ENCODE peak calls at places on chromosomes 5 and 9, in eight cellular contexts. One of them, this sample, is unnamed.

GRCh38 chr9:135340143-135340655 is 139.4 kb upstream of the PPP1R26 start:
- DNase-seq in tibial nerve: no peak
- DNase-seq in breast epithelium: no peak
- DNase-seq in ovary: no peak
- DNase-seq in thyroid gland: no peak
- DNase-seq in IMR-90: no peak
- DNase-seq in mucosa of descending colon: no peak
- DNase-seq in brain microvascular endothelial cell: no peak
- DNase-seq in this sample: no peak

GRCh38 chr9:5587024-5587423 is 41.9 kb upstream of the RIC1 start:
- DNase-seq in ovary: no peak
- DNase-seq in tibial nerve: no peak
- DNase-seq in mucosa of descending colon: no peak
- DNase-seq in brain microvascular endothelial cell: peak; percentile 78
- DNase-seq in breast epithelium: no peak
- DNase-seq in thyroid gland: no peak
- DNase-seq in IMR-90: peak; percentile 95
- DNase-seq in this sample: no peak

GRCh38 chr5:139946006-139946405 is 97.1 kb downstream of the NRG2 start:
- DNase-seq in thyroid gland: no peak
- DNase-seq in tibial nerve: no peak
- DNase-seq in ovary: no peak
- DNase-seq in IMR-90: no peak
- DNase-seq in mucosa of descending colon: no peak
- DNase-seq in breast epithelium: no peak
- DNase-seq in brain microvascular endothelial cell: no peak
- DNase-seq in this sample: no peak

GRCh38 chr9:5186416-5187169 is 1.2 kb upstream of the INSL6 start:
- DNase-seq in thyroid gland: peak; percentile 64
- DNase-seq in IMR-90: peak; percentile 73
- DNase-seq in brain microvascular endothelial cell: peak; percentile 65
- DNase-seq in tibial nerve: peak; percentile 32
- DNase-seq in ovary: no peak
- DNase-seq in breast epithelium: peak; percentile 32
- DNase-seq in mucosa of descending colon: peak; percentile 75
- DNase-seq in this sample: no peak

GRCh38 chr9:3359778-3360177 is 166.0 kb downstream of the RFX3 start:
- DNase-seq in IMR-90: no peak
- DNase-seq in brain microvascular endothelial cell: no peak
- DNase-seq in ovary: no peak
- DNase-seq in tibial nerve: no peak
- DNase-seq in mucosa of descending colon: no peak
- DNase-seq in breast epithelium: no peak
- DNase-seq in thyroid gland: no peak
- DNase-seq in this sample: no peak

GRCh38 chr5:154850255-154851062 is at the start of gene FAXDC2:
- DNase-seq in ovary: peak; percentile 82
- DNase-seq in brain microvascular endothelial cell: peak; percentile 85
- DNase-seq in IMR-90: peak; percentile 88
- DNase-seq in tibial nerve: peak; percentile 85
- DNase-seq in thyroid gland: peak; percentile 85
- DNase-seq in breast epithelium: peak; percentile 77
- DNase-seq in mucosa of descending colon: peak; percentile 57
- DNase-seq in this sample: no peak

GRCh38 chr5:111135946-111136345 is 43.8 kb downstream of the WDR36 start:
- DNase-seq in IMR-90: peak; percentile 53
- DNase-seq in mucosa of descending colon: no peak
- DNase-seq in thyroid gland: no peak
- DNase-seq in ovary: no peak
- DNase-seq in tibial nerve: no peak
- DNase-seq in breast epithelium: no peak
- DNase-seq in brain microvascular endothelial cell: peak; percentile 49
- DNase-seq in this sample: no peak

GRCh38 chr5:123916331-123917121 is 404.5 kb downstream of the CSNK1G3 start:
- DNase-seq in tibial nerve: no peak
- DNase-seq in breast epithelium: no peak
- DNase-seq in thyroid gland: no peak
- DNase-seq in ovary: no peak
- DNase-seq in mucosa of descending colon: no peak
- DNase-seq in brain microvascular endothelial cell: peak; percentile 4
- DNase-seq in IMR-90: peak; percentile 65
- DNase-seq in this sample: no peak

GRCh38 chr9:2181794-2182193 is 166.6 kb downstream of the SMARCA2 start:
- DNase-seq in IMR-90: peak; percentile 7
- DNase-seq in breast epithelium: no peak
- DNase-seq in brain microvascular endothelial cell: no peak
- DNase-seq in mucosa of descending colon: peak; percentile 34
- DNase-seq in ovary: no peak
- DNase-seq in tibial nerve: no peak
- DNase-seq in thyroid gland: peak; percentile 38
- DNase-seq in this sample: no peak

GRCh38 chr5:53965459-53965858 is 344.9 kb downstream of the ARL15 start:
- DNase-seq in IMR-90: no peak
- DNase-seq in breast epithelium: no peak
- DNase-seq in thyroid gland: no peak
- DNase-seq in mucosa of descending colon: no peak
- DNase-seq in tibial nerve: no peak
- DNase-seq in ovary: no peak
- DNase-seq in brain microvascular endothelial cell: peak; percentile 51
- DNase-seq in this sample: no peak

GRCh38 chr5:73437126-73438047 is 11.2 kb downstream of the FOXD1 start:
- DNase-seq in breast epithelium: no peak
- DNase-seq in mucosa of descending colon: peak; percentile 51
- DNase-seq in ovary: no peak
- DNase-seq in thyroid gland: no peak
- DNase-seq in brain microvascular endothelial cell: peak; percentile 53
- DNase-seq in tibial nerve: no peak
- DNase-seq in IMR-90: peak; percentile 67
- DNase-seq in this sample: no peak

GRCh38 chr5:8462565-8462964 is 593.6 kb downstream of the MTRR start:
- DNase-seq in IMR-90: no peak
- DNase-seq in ovary: no peak
- DNase-seq in tibial nerve: no peak
- DNase-seq in breast epithelium: no peak
- DNase-seq in mucosa of descending colon: peak; percentile 17
- DNase-seq in brain microvascular endothelial cell: no peak
- DNase-seq in thyroid gland: peak; percentile 2
- DNase-seq in this sample: no peak

GRCh38 chr5:8458038-8458383 is 589.1 kb downstream of the MTRR start:
- DNase-seq in IMR-90: peak; percentile 23
- DNase-seq in ovary: no peak
- DNase-seq in thyroid gland: peak; percentile 9
- DNase-seq in brain microvascular endothelial cell: no peak
- DNase-seq in mucosa of descending colon: no peak
- DNase-seq in breast epithelium: no peak
- DNase-seq in tibial nerve: no peak
- DNase-seq in this sample: no peak

GRCh38 chr5:8461543-8461942 is 592.6 kb downstream of the MTRR start:
- DNase-seq in breast epithelium: no peak
- DNase-seq in IMR-90: no peak
- DNase-seq in thyroid gland: no peak
- DNase-seq in ovary: no peak
- DNase-seq in mucosa of descending colon: peak; percentile 6
- DNase-seq in tibial nerve: no peak
- DNase-seq in brain microvascular endothelial cell: no peak
- DNase-seq in this sample: no peak

GRCh38 chr5:8457187-8458037 is 588.5 kb downstream of the MTRR start:
- DNase-seq in brain microvascular endothelial cell: peak; percentile 94
- DNase-seq in ovary: peak; percentile 94
- DNase-seq in tibial nerve: peak; percentile 85
- DNase-seq in mucosa of descending colon: peak; percentile 92
- DNase-seq in thyroid gland: peak; percentile 94
- DNase-seq in breast epithelium: peak; percentile 96
- DNase-seq in IMR-90: peak; percentile 98
- DNase-seq in this sample: peak; percentile 87

DNA sequence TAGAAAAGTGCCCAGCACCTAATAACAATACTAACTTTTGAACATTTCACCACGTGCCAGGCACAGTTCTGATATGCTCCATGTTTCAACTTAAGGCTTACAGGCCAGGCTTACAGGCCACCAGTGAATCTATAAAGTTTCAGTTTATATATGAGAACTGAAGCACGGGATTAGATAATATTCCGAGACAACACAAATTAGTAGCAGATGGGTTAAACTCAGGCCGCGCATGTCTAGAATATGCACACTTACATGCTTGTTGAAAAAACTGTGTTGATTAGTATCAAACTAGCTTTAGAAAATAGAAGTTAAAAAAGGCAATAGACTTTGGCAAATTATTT is 587.9 kb downstream of the MTRR start:
- DNase-seq in ovary: no peak
- DNase-seq in breast epithelium: no peak
- DNase-seq in mucosa of descending colon: no peak
- DNase-seq in thyroid gland: no peak
- DNase-seq in IMR-90: peak; percentile 3
- DNase-seq in brain microvascular endothelial cell: no peak
- DNase-seq in tibial nerve: no peak
- DNase-seq in this sample: no peak
- H3K4me3 ChIP-seq in ovary: no peak overlapping the region
- H3K4me3 ChIP-seq in breast epithelium: peak overlapping the region; percentile 88
- H3K4me3 ChIP-seq in mucosa of descending colon: peak overlapping the region; percentile 69
- H3K4me3 ChIP-seq in thyroid gland: no peak overlapping the region
- H3K4me3 ChIP-seq in IMR-90: peak overlapping the region; percentile 21
- H3K4me3 ChIP-seq in brain microvascular endothelial cell: no peak overlapping the region
- H3K4me3 ChIP-seq in tibial nerve: peak overlapping the region; percentile 57
- H3K4me3 ChIP-seq in this sample: no peak overlapping the region

GRCh38 chr9:17723656-17724055 is 144.8 kb downstream of the SH3GL2 start:
- DNase-seq in mucosa of descending colon: no peak
- DNase-seq in brain microvascular endothelial cell: no peak
- DNase-seq in tibial nerve: no peak
- DNase-seq in breast epithelium: no peak
- DNase-seq in ovary: no peak
- DNase-seq in thyroid gland: no peak
- DNase-seq in IMR-90: no peak
- DNase-seq in this sample: no peak

GRCh38 chr9:17726298-17726697 is 147.4 kb downstream of the SH3GL2 start:
- DNase-seq in brain microvascular endothelial cell: no peak
- DNase-seq in mucosa of descending colon: no peak
- DNase-seq in breast epithelium: no peak
- DNase-seq in ovary: no peak
- DNase-seq in tibial nerve: no peak
- DNase-seq in IMR-90: no peak
- DNase-seq in thyroid gland: no peak
- DNase-seq in this sample: no peak

GRCh38 chr9:17731308-17731707 is 152.4 kb downstream of the SH3GL2 start:
- DNase-seq in mucosa of descending colon: no peak
- DNase-seq in thyroid gland: no peak
- DNase-seq in tibial nerve: no peak
- DNase-seq in ovary: no peak
- DNase-seq in breast epithelium: no peak
- DNase-seq in IMR-90: no peak
- DNase-seq in brain microvascular endothelial cell: no peak
- DNase-seq in this sample: no peak

GRCh38 chr9:17721954-17722353 is 143.1 kb downstream of the SH3GL2 start:
- DNase-seq in tibial nerve: no peak
- DNase-seq in ovary: no peak
- DNase-seq in brain microvascular endothelial cell: no peak
- DNase-seq in mucosa of descending colon: no peak
- DNase-seq in thyroid gland: no peak
- DNase-seq in IMR-90: no peak
- DNase-seq in breast epithelium: no peak
- DNase-seq in this sample: no peak

DNA sequence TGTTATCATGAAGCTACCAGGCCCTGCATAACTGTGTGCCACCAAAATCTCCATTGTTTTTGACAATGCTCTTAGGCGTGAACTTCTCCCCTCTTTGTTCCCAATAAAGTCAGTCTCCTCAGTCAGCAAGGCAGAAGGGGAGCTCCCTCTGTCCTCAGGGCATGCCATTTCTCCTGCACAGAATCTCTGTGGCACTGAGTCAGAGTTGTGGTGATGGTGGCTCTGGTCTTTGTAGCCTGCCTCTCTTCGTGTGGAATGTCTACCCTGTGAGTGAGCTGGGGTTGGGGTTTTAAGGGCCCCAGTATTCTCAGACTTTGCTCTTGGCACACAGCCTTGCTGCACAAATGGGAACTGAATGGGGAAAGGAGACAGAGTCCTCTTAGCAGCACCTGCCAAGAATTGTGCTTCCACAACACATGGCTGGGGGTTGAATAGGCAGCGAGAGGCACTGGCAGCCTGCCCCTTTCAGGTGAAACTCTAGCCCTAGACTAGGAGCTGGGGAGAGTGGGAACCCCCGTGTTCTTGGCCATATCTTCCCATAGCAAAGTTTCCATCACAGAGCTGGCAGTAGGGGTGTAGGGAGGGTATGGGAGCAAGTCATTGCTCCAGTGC is 146.6 kb downstream of the SH3GL2 start:
- DNase-seq in ovary: no peak
- DNase-seq in tibial nerve: no peak
- DNase-seq in breast epithelium: no peak
- DNase-seq in IMR-90: no peak
- DNase-seq in brain microvascular endothelial cell: no peak
- DNase-seq in thyroid gland: no peak
- DNase-seq in mucosa of descending colon: no peak
- DNase-seq in this sample: no peak
- TF ChIP-seq CTCF in ovary: no peak
- TF ChIP-seq CTCF in tibial nerve: no peak
- TF ChIP-seq CTCF in breast epithelium: no peak
- TF ChIP-seq CTCF in IMR-90: no peak
- TF ChIP-seq CTCF in brain microvascular endothelial cell: no peak
- TF ChIP-seq CTCF in thyroid gland: no peak
- TF ChIP-seq CTCF in mucosa of descending colon: no peak
- TF ChIP-seq CTCF in this sample: no peak

DNA sequence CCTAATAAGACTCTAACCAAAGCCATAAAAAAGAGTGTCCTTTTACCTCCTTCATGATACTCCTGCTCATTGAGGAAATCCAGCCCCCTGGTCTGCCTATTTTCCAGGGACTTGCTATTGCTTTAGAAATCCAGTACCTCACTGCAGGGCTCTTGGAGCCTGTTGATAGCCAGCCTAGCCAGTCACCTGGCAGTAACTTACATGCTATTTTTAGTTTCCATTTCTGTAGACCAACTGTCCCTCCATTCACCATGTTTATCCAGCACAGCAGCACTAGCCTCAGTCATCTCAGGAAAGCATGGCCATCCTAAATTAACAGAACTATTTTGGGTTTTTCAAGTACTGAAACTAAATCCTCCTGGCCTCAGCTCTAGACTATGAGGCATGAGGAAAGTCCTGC is 91.5 kb upstream of the PHF24 start:
- DNase-seq in brain microvascular endothelial cell: no peak
- DNase-seq in mucosa of descending colon: no peak
- DNase-seq in IMR-90: no peak
- DNase-seq in tibial nerve: no peak
- DNase-seq in ovary: no peak
- DNase-seq in breast epithelium: no peak
- DNase-seq in thyroid gland: no peak
- DNase-seq in this sample: no peak
- H3K36me3 ChIP-seq in brain microvascular endothelial cell: no peaks in the 10 kb centered on the region
- H3K36me3 ChIP-seq in mucosa of descending colon: no peaks in the 10 kb centered on the region
- H3K36me3 ChIP-seq in IMR-90: no peaks in the 10 kb centered on the region
- H3K36me3 ChIP-seq in tibial nerve: no peaks in the 10 kb centered on the region
- H3K36me3 ChIP-seq in ovary: no peaks in the 10 kb centered on the region
- H3K36me3 ChIP-seq in breast epithelium: no peaks in the 10 kb centered on the region
- H3K36me3 ChIP-seq in thyroid gland: no peaks in the 10 kb centered on the region
- H3K36me3 ChIP-seq in this sample: no peaks in the 10 kb centered on the region

DNA sequence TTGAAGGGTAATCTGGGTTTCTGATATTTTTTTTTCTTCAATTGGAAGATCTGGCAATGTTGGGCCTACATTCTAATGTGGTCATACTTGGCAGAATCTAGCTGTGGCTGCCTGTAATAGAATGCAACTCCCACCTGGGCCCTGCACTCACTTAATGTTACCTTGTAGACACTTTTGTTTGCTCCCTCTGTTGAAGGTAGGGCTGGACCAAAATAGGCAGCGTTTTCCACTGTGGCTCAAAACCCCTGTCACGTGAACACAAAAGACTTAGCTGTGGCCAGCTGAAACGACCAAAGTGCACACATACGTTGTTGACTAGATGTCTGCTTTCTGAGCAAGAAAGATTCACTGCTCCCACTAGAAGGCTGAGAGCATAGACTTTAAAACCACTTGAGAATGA is 117.6 kb upstream of the HMHB1 start:
- DNase-seq in tibial nerve: no peak
- DNase-seq in breast epithelium: no peak
- DNase-seq in IMR-90: no peak
- DNase-seq in mucosa of descending colon: peak; percentile 4
- DNase-seq in thyroid gland: no peak
- DNase-seq in brain microvascular endothelial cell: no peak
- DNase-seq in ovary: no peak
- DNase-seq in this sample: no peak
- H3K4me3 ChIP-seq in tibial nerve: no peak overlapping the region
- H3K4me3 ChIP-seq in breast epithelium: no peak overlapping the region
- H3K4me3 ChIP-seq in IMR-90: no peak overlapping the region
- H3K4me3 ChIP-seq in mucosa of descending colon: no peak overlapping the region
- H3K4me3 ChIP-seq in thyroid gland: no peak overlapping the region
- H3K4me3 ChIP-seq in brain microvascular endothelial cell: no peak overlapping the region
- H3K4me3 ChIP-seq in ovary: no peak overlapping the region
- H3K4me3 ChIP-seq in this sample: no peak overlapping the region

This sample was measured in GM06990.